ENCODE peak calls at places on chromosomes 16 and 17, in seven cellular contexts. D is ovary; L is pancreas; K is CD4-positive, alpha-beta T cell; B is astrocyte of the cerebellum; Y is NCI-H1436; Z is posterior cingulate gyrus. C is an unnamed sample.

GRCh38 chr16:67910162-67910561 is 17.1 kb downstream of the PSKH1 start:
- DNase-seq in D (no peak), L (no peak), K (no peak), B (no peak), Y (no peak), Z (peak), C (no peak)

GRCh38 chr17:9669551-9670008 is 24.3 kb downstream of the USP43 start:
- DNase-seq in D (no peak), L (no peak), K (no peak), B (no peak), Y (no peak), Z (no peak), C (no peak)

GRCh38 chr17:78252111-78252634 is 20.7 kb downstream of the TMEM235 start:
- DNase-seq in D (no peak), L (peak), K (peak), B (no peak), Y (no peak), Z (no peak), C (peak)

GRCh38 chr17:79188048-79188447 is 113.4 kb downstream of the ENGASE start:
- DNase-seq in D (no peak), L (no peak), K (no peak), B (no peak), Y (peak), Z (peak), C (no peak)

GRCh38 chr17:50660042-50660886 is 25.6 kb downstream of the ABCC3 start:
- DNase-seq in D (no peak), L (peak), K (no peak), B (no peak), Y (no peak), Z (no peak), C (peak)

GRCh38 chr17:8060274-8060673 is 21.4 kb downstream of the ALOX15B start:
- DNase-seq in D (no peak), L (no peak), K (peak), B (peak), Y (peak), Z (peak), C (peak)

GRCh38 chr16:68790944-68791343 is 52.4 kb upstream of the TANGO6 start:
- DNase-seq in D (no peak), L (no peak), K (no peak), B (no peak), Y (no peak), Z (no peak), C (no peak)

GRCh38 chr17:79836952-79837887 is 2.0 kb downstream of the CBX4 start:
- DNase-seq in D (peak), L (peak), K (no peak), B (no peak), Y (peak), Z (no peak), C (peak)

GRCh38 chr16:4006441-4006989 is 109.7 kb downstream of the ADCY9 start:
- DNase-seq in D (no peak), L (no peak), K (no peak), B (no peak), Y (no peak), Z (no peak), C (no peak)

GRCh38 chr17:33452797-33453196 is 159.7 kb upstream of the ASIC2 start:
- DNase-seq in D (no peak), L (no peak), K (no peak), B (no peak), Y (no peak), Z (no peak), C (no peak)

GRCh38 chr17:65102788-65103187 is 34.4 kb upstream of the RGS9 start:
- DNase-seq in D (no peak), L (no peak), K (no peak), B (no peak), Y (no peak), Z (no peak), C (no peak)

GRCh38 chr17:76414334-76415295 is 30.2 kb downstream of the SPHK1 start:
- DNase-seq in D (peak), L (peak), K (no peak), B (peak), Y (peak), Z (peak), C (peak)

GRCh38 chr17:78442648-78443128 is 64.2 kb downstream of the PGS1 start:
- DNase-seq in D (no peak), L (peak), K (no peak), B (no peak), Y (no peak), Z (no peak), C (peak)

GRCh38 chr16:3577302-3577752 is at the start of gene NLRC3:
- DNase-seq in D (no peak), L (no peak), K (peak), B (no peak), Y (no peak), Z (no peak), C (no peak)

GRCh38 chr16:53112015-53112414 is 57.2 kb downstream of the CHD9 start:
- DNase-seq in D (no peak), L (no peak), K (no peak), B (no peak), Y (no peak), Z (no peak), C (no peak)

GRCh38 chr17:57986841-57987581 is 1.0 kb downstream of the VEZF1 start:
- DNase-seq in D (no peak), L (peak), K (peak), B (peak), Y (no peak), Z (no peak), C (peak)